ENCODE peak calls at places on chromosomes 4 and X, in four cellular contexts. One of them, this sample, is unnamed.

GRCh38 chr4:169899295-169899694 is 126.9 kb downstream of the MFAP3L start:
- DNase-seq in mesenchymal stem cell: no peak
- DNase-seq in trophoblast cell: peak; percentile 39
- DNase-seq in H9: no peak
- DNase-seq in this sample: peak; percentile 62

GRCh38 chr4:145635630-145636029 is 16.4 kb downstream of the MMAA start:
- DNase-seq in mesenchymal stem cell: no peak
- DNase-seq in trophoblast cell: no peak
- DNase-seq in H9: no peak
- DNase-seq in this sample: no peak

GRCh38 chrX:95703696-95704095 is 980.9 kb upstream of the DIAPH2 start:
- DNase-seq in mesenchymal stem cell: peak; percentile 0
- DNase-seq in trophoblast cell: no peak
- DNase-seq in H9: no peak
- DNase-seq in this sample: no peak

GRCh38 chrX:40866878-40867277 is 131.5 kb upstream of the MED14 start:
- DNase-seq in mesenchymal stem cell: no peak
- DNase-seq in trophoblast cell: peak; percentile 40
- DNase-seq in H9: no peak
- DNase-seq in this sample: no peak

GRCh38 chr4:99927566-99927965 is 18.9 kb downstream of the DNAJB14 start:
- DNase-seq in mesenchymal stem cell: no peak
- DNase-seq in trophoblast cell: no peak
- DNase-seq in H9: no peak
- DNase-seq in this sample: no peak

GRCh38 chr4:1870578-1871443 is at the start of gene NSD2:
- DNase-seq in mesenchymal stem cell: peak; percentile 88
- DNase-seq in trophoblast cell: peak; percentile 87
- DNase-seq in H9: peak; percentile 77
- DNase-seq in this sample: peak; percentile 91

GRCh38 chr4:187602339-187603092 is 393.1 kb upstream of the ZFP42 start:
- DNase-seq in mesenchymal stem cell: peak; percentile 68
- DNase-seq in trophoblast cell: no peak
- DNase-seq in H9: no peak
- DNase-seq in this sample: no peak

GRCh38 chrX:87941841-87942240 is 424.2 kb downstream of the KLHL4 start:
- DNase-seq in mesenchymal stem cell: no peak
- DNase-seq in trophoblast cell: no peak
- DNase-seq in H9: no peak
- DNase-seq in this sample: no peak

GRCh38 chrX:10199212-10199611 is 42.4 kb downstream of the CLCN4 start:
- DNase-seq in mesenchymal stem cell: peak; percentile 77
- DNase-seq in trophoblast cell: peak; percentile 57
- DNase-seq in H9: no peak
- DNase-seq in this sample: no peak

DNA sequence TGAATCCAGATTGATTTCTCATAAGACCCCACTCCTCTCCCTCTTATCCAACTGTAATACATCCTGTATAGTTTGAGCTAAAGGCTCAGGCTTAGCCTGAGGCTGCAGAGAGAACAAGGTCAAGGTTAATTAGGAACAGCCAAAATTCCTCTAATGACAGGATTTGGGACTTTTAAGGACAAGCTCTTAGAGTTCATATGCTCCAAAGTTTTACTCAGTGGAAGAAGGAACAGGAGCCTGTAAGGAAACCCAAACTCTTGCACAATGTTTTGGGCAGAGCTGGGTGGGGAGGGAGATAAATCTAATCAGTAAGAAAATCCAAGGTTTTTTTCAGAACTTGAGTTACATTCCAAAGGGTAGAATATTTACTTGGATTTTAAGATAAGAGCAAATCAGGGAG is 238.8 kb downstream of the QDPR start:
- DNase-seq in mesenchymal stem cell: no peak
- DNase-seq in trophoblast cell: no peak
- DNase-seq in H9: no peak
- DNase-seq in this sample: no peak
- H2BK120ac ChIP-seq in mesenchymal stem cell: no peak overlapping the region
- H2BK120ac ChIP-seq in trophoblast cell: no peak overlapping the region
- H2BK120ac ChIP-seq in H9: no peak overlapping the region
- H2BK120ac ChIP-seq in this sample: no peak overlapping the region

DNA sequence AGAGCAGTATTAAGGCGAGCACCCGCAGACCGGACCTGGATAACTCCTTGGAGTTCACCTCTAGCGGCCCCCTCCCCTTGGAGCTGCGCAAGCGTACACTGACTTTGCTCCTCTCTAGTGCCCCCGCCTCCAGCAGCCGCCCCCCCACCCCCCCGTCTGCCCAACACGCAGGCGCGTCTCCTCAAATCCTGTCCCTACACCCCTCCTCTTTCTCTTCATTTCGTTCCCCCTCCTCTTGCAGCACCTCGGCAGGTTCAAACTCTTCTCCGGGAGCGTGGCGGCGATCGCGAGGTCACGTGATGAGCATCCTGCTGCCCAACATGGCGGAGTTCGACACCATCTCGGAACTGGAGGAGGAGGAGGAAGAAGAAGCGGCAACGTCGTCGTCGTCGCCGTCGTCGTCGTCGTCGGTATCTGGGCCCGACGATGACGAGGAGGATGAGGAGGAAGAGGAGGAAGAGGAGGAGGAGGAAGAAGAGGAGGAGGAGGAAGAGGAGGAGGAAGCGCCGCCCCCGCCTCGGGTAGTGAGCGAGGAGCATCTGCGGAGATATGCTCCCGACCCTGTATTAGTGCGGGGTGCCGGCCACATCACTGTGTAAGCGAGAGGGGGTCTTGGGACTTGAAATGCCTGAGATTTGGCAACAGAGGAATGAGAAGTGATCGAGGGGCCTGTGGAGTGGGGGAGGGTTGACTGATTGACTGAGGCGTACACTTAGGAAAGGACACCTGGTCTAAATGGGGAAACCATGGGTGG is at the start of gene CHIC1:
- DNase-seq in mesenchymal stem cell: peak; percentile 69
- DNase-seq in trophoblast cell: no peak
- DNase-seq in H9: peak; percentile 85
- DNase-seq in this sample: peak; percentile 91
- H2BK120ac ChIP-seq in mesenchymal stem cell: peak within 1 kb of the TSS; percentile 49
- H2BK120ac ChIP-seq in trophoblast cell: no peak within 1 kb of the TSS
- H2BK120ac ChIP-seq in H9: no peak within 1 kb of the TSS
- H2BK120ac ChIP-seq in this sample: no peak within 1 kb of the TSS

GRCh38 chrX:119503484-119503861 is 35.2 kb downstream of the SLC25A5 start:
- DNase-seq in mesenchymal stem cell: peak; percentile 82
- DNase-seq in trophoblast cell: peak; percentile 42
- DNase-seq in H9: no peak
- DNase-seq in this sample: peak; percentile 53

GRCh38 chrX:119501511-119502148 is 33.4 kb downstream of the SLC25A5 start:
- DNase-seq in mesenchymal stem cell: no peak
- DNase-seq in trophoblast cell: peak; percentile 29
- DNase-seq in H9: no peak
- DNase-seq in this sample: no peak

GRCh38 chrX:119505945-119506344 is 37.7 kb downstream of the SLC25A5 start:
- DNase-seq in mesenchymal stem cell: no peak
- DNase-seq in trophoblast cell: no peak
- DNase-seq in H9: no peak
- DNase-seq in this sample: no peak

GRCh38 chrX:119500061-119500800 is 32.0 kb downstream of the SLC25A5 start:
- DNase-seq in mesenchymal stem cell: no peak
- DNase-seq in trophoblast cell: no peak
- DNase-seq in H9: no peak
- DNase-seq in this sample: no peak

DNA sequence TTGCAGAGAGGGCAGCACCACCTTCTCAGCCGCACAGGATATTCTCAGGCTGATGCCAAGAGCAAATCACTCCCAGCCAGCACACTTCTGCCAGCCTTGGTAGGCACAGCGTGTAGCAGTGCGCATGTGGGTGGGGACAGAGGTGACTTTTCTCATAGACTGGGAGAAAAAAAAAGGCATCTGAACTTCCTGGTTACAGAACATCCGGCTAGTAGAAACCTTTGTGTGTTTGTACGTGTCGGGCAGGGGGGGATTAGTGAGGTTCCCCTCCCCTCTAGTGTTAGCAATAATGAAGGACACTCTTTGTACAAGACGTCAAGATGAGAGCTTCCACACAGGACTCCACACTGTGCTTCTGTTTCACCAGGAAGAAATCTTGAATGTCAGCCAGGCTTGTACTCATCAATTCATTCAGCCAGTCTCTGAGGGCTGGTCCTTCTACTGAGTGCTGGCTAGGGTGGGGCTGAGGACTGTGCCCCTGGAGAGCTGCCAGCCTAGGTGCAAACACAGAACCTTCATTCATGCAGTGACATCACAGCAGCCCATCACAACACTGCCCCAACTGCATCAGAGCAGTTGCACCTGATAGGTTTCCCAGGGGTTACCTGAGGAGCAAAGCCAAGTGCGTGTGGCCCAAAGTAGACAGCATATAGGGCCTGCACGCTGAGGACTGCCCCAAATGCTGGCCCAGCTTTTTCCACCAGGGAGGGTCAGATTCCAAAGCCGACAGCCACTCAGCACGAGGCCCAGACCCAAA is 34.7 kb downstream of the SLC25A5 start:
- DNase-seq in mesenchymal stem cell: peak; percentile 14
- DNase-seq in trophoblast cell: no peak
- DNase-seq in H9: peak; percentile 32
- DNase-seq in this sample: no peak
- H2BK120ac ChIP-seq in mesenchymal stem cell: peak overlapping the region; percentile 73
- H2BK120ac ChIP-seq in trophoblast cell: no peak overlapping the region
- H2BK120ac ChIP-seq in H9: no peak overlapping the region
- H2BK120ac ChIP-seq in this sample: no peak overlapping the region

DNA sequence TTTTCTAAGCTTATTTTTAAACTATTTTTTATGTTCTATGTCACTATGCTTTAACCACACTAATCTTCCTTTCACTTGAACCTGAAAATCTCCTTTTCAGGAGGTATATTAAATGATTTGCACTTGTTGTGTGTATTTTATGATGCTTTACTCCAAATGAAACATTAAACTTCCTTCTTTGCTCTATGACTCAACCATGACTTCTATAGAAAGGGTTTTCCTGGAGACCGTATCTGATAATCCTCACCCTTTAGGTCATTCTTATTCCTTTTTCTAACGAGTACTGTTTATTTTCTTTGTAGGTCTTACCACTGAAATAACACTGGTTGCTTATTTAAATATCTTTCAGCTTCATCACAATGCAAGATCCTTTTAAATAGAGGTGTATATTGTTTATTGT is 1163.2 kb downstream of the PCDH18 start:
- DNase-seq in mesenchymal stem cell: peak; percentile 9
- DNase-seq in trophoblast cell: no peak
- DNase-seq in H9: no peak
- DNase-seq in this sample: no peak
- H2BK120ac ChIP-seq in mesenchymal stem cell: no peak overlapping the region
- H2BK120ac ChIP-seq in trophoblast cell: no peak overlapping the region
- H2BK120ac ChIP-seq in H9: no peak overlapping the region
- H2BK120ac ChIP-seq in this sample: no peak overlapping the region

This sample was measured in mesendoderm.